ENCODE peak calls at places on chromosomes 5 and 9, in eight cellular contexts. N is CD8-positive, alpha-beta memory T cell; S is heart left ventricle; Y is astrocyte; I is CD4-positive, alpha-beta T cell; L is endodermal cell; O is AG04450; U is pancreas. D is an unnamed sample.
A peak's percentile ranks its signal among the peaks of the same experiment; 100 is the strongest.

GRCh38 chr9:131423171-131423581 is 29.3 kb downstream of the PRRC2B start:
- DNase-seq in N (no peak), S (no peak), Y (peak; percentile 94), I (peak; percentile 17), L (peak; percentile 90), O (peak; percentile 71), U (peak; percentile 79), D (peak; percentile 62)

GRCh38 chr5:40798856-40799210 is 659 bp upstream of the PRKAA1 start:
- DNase-seq in N (no peak), S (no peak), Y (no peak), I (no peak), L (no peak), O (no peak), U (no peak), D (no peak)

GRCh38 chr5:68423154-68423811 is 207.7 kb downstream of the PIK3R1 start:
- DNase-seq in N (no peak), S (no peak), Y (no peak), I (no peak), L (no peak), O (no peak), U (no peak), D (no peak)

GRCh38 chr5:87164409-87164808 is 103.3 kb upstream of the RASA1 start:
- DNase-seq in N (no peak), S (no peak), Y (peak; percentile 29), I (no peak), L (no peak), O (no peak), U (no peak), D (no peak)

GRCh38 chr5:59115345-59115744 is 532.5 kb downstream of the RAB3C start:
- DNase-seq in N (no peak), S (no peak), Y (peak; percentile 32), I (no peak), L (no peak), O (no peak), U (no peak), D (no peak)

GRCh38 chr9:8859416-8859815 is 1059.8 kb upstream of the DMAC1 start:
- DNase-seq in N (no peak), S (no peak), Y (no peak), I (no peak), L (no peak), O (no peak), U (no peak), D (no peak)

GRCh38 chr5:107635276-107635675 is 35.5 kb downstream of the EFNA5 start:
- DNase-seq in N (no peak), S (no peak), Y (no peak), I (no peak), L (no peak), O (no peak), U (no peak), D (no peak)

GRCh38 chr5:145923405-145923804 is 13.0 kb upstream of the SH3RF2 start:
- DNase-seq in N (no peak), S (no peak), Y (no peak), I (no peak), L (no peak), O (no peak), U (no peak), D (no peak)

GRCh38 chr5:134586866-134587524 is 45.6 kb downstream of the SAR1B start:
- DNase-seq in N (peak; percentile 72), S (peak; percentile 93), Y (peak; percentile 55), I (peak; percentile 78), L (peak; percentile 98), O (peak; percentile 38), U (peak; percentile 90), D (peak; percentile 85)

GRCh38 chr9:79551586-79551985 is 20.2 kb upstream of the TLE4 start:
- DNase-seq in N (no peak), S (no peak), Y (no peak), I (no peak), L (no peak), O (no peak), U (no peak), D (no peak)

GRCh38 chr9:120697448-120697847 is 16.8 kb downstream of the MEGF9 start:
- DNase-seq in N (no peak), S (no peak), Y (no peak), I (no peak), L (no peak), O (no peak), U (no peak), D (no peak)

GRCh38 chr5:73298251-73299016 is 125.4 kb downstream of the TMEM174 start:
- DNase-seq in N (no peak), S (no peak), Y (no peak), I (no peak), L (no peak), O (peak; percentile 78), U (no peak), D (no peak)

DNA sequence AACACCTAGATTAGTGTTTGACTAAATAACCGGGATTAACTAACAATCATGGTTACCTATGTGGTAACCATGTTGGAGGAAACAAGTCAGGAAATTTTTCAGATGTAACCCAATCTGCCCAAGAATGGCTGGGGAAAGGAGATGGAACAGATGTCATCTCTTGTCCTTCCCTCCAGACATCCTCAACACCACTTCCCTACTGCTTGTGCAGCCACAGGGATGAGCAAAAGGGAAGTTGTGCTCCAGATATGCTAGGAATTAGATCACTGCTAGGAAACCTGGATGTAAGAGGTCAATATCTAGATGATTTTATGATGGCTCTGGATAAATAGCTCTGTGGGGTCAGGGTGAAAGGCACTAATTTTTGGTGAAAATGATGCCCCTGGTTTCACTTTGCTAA is 61.3 kb upstream of the ELL2 start:
- DNase-seq in N (no peak), S (no peak), Y (no peak), I (no peak), L (no peak), O (no peak), U (no peak), D (no peak)
- H3K27ac ChIP-seq in N (no peak overlapping the region), S (no peak overlapping the region), Y (no peak overlapping the region), I (no peak overlapping the region), L (no peak overlapping the region), O (no peak overlapping the region), U (peak overlapping the region; percentile 61), D (no peak overlapping the region)

GRCh38 chr9:16303506-16303905 is 567.0 kb downstream of the BNC2 start:
- DNase-seq in N (no peak), S (no peak), Y (no peak), I (no peak), L (no peak), O (no peak), U (no peak), D (no peak)
- H3K27ac ChIP-seq in N (no peak overlapping the region), S (no peak overlapping the region), Y (no peak overlapping the region), I (no peak overlapping the region), L (no peak overlapping the region), O (no peak overlapping the region), U (no peak overlapping the region), D (no peak overlapping the region)

DNA sequence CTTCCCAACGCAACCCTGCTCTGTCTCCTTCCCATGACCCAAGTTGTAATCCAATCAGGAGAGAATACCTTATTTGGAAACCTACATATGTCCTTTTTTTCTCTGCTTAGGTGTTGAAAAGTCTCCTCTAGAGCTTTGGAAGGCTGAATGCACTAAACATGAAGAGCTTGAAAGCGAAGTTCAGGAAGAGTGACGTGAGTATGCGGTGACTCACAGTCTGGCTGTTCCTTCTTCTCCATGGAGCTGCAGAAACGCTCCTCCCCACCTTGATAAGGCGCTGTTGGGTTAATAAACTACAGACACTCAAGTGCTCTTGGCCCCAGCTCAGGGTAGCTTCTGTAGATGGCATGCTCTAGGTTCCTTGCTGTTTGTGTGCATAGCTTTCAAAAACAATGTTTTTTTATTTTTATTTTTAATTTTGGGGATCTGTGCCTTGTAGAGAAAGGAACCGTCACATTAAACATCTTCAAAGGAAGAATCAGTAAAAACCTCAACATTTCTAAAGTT is 30.7 kb downstream of the RAI14 start:
- DNase-seq in N (no peak), S (no peak), Y (peak; percentile 100), I (no peak), L (peak; percentile 77), O (peak; percentile 74), U (no peak), D (peak; percentile 77)
- H3K27ac ChIP-seq in N (peak overlapping the region; percentile 25), S (peak overlapping the region; percentile 17), Y (peak overlapping the region; percentile 99), I (no peak overlapping the region), L (peak overlapping the region; percentile 80), O (peak overlapping the region; percentile 81), U (peak overlapping the region; percentile 69), D (no peak overlapping the region)

DNA sequence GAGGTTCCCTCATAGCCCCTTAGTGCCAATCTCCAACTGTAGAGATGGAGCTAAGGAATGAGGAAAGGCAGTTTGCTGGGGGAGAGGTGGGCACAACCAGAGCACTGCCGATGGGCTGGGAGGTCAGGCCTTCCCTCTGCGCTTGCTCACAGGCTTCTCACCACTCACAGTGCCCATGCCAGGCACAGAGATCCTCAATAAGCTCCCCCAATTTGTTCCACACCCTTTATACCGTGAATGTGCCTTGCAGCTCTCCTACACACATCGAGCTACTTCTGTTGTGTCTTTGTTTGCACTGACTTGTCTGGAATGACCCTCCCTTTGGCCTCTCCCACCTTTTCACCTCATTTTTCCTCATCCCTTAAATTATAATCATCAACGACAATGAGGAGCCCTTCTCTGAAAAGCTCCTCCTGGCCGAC is 1.6 kb upstream of the HK3 start:
- DNase-seq in N (no peak), S (no peak), Y (no peak), I (no peak), L (no peak), O (no peak), U (no peak), D (no peak)
- H3K27ac ChIP-seq in N (no peak overlapping the region), S (no peak overlapping the region), Y (no peak overlapping the region), I (no peak overlapping the region), L (no peak overlapping the region), O (no peak overlapping the region), U (no peak overlapping the region), D (no peak overlapping the region)

DNA sequence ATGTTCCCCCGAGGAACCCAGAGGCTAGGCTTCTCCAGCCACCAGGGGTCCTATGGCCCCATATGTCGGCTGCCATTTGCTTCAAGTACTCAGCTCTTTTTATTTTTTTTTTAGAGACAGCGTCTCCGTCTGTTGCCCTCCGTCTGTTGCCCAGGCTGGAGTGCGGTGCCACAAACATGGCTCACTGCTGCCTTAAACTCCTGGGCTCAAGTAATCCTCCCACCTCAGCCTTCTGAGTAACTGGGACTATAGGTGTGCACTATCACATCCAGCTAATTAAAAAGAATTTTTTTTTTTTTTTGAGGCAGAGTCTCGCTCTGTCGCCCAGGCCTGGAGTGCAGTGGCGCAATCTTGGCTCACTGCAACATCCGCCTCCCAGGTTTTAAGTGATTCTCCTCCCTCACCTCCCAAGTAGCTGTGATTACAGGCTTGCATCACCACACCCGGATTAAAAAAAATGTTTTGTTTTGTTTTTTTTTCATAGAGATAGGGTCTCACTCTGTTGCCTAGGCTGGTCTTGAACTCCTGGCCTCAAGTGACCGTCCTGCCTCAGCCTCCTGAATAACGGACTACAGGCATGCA is 8.9 kb downstream of the CERCAM start:
- DNase-seq in N (no peak), S (no peak), Y (no peak), I (no peak), L (no peak), O (no peak), U (no peak), D (no peak)
- H3K27ac ChIP-seq in N (peak overlapping the region; percentile 24), S (no peak overlapping the region), Y (peak overlapping the region; percentile 74), I (no peak overlapping the region), L (no peak overlapping the region), O (no peak overlapping the region), U (no peak overlapping the region), D (no peak overlapping the region)

DNA sequence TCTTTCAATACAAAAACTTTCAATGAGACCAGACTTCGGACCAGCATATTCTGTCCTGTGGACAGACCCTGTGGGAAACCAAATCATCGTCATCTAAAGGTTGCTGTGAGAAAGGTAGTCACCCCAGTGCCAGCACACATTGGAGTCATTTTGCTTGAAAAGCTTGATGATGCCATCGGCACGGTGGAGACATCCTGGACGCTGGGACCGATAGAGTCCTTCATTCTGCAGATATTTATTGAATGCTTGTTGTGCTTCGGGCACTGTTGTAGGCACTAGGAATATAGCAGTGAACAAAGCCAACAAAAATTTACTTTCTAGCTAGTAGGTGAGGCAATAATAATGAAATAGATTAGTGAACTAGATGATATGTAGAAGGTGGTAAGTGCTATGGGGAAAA is 34.9 kb downstream of the SNX18 start:
- DNase-seq in N (no peak), S (no peak), Y (no peak), I (no peak), L (no peak), O (no peak), U (no peak), D (no peak)
- H3K27ac ChIP-seq in N (no peak overlapping the region), S (no peak overlapping the region), Y (no peak overlapping the region), I (no peak overlapping the region), L (no peak overlapping the region), O (no peak overlapping the region), U (no peak overlapping the region), D (no peak overlapping the region)

D was measured in right lobe of liver.